ENCODE peak calls at places on chromosomes 13 and 19, in ten cellular contexts. K, D, H, J, B, X, N, V, Q and S are unnamed samples.

GRCh38 chr19:36564391-36564790 is 8.7 kb downstream of the ZNF529 start:
- DNase-seq in K (no peak), D (no peak), H (no peak), J (no peak), B (no peak), X (no peak), N (no peak), V (no peak), Q (no peak), S (no peak)

GRCh38 chr13:96994030-96994848 is at the start of gene OXGR1:
- DNase-seq in K (no peak), D (no peak), H (no peak), J (no peak), B (no peak), X (no peak), N (peak), V (peak), Q (no peak), S (no peak)

GRCh38 chr19:31947436-31947835 is 398.0 kb upstream of the ZNF507 start:
- DNase-seq in K (no peak), D (no peak), H (no peak), J (no peak), B (no peak), X (no peak), N (no peak), V (no peak), Q (no peak), S (no peak)

GRCh38 chr13:85698236-85698635 is 101.0 kb downstream of the SLITRK6 start:
- DNase-seq in K (no peak), D (no peak), H (no peak), J (peak), B (no peak), X (no peak), N (no peak), V (no peak), Q (no peak), S (no peak)

GRCh38 chr13:99734013-99734693 is 232.9 kb downstream of the TM9SF2 start:
- DNase-seq in K (no peak), D (no peak), H (no peak), J (no peak), B (peak), X (no peak), N (no peak), V (no peak), Q (no peak), S (no peak)

GRCh38 chr19:17475541-17476115 is 5.3 kb downstream of the SLC27A1 start:
- DNase-seq in K (peak), D (no peak), H (peak), J (peak), B (no peak), X (peak), N (no peak), V (peak), Q (no peak), S (no peak)

GRCh38 chr13:95929430-95929829 is 123.8 kb downstream of the UGGT2 start:
- DNase-seq in K (no peak), D (no peak), H (no peak), J (no peak), B (no peak), X (no peak), N (no peak), V (no peak), Q (no peak), S (no peak)

GRCh38 chr13:51331354-51331861 is 8.1 kb upstream of the SERPINE3 start:
- DNase-seq in K (no peak), D (no peak), H (no peak), J (no peak), B (no peak), X (no peak), N (no peak), V (no peak), Q (no peak), S (no peak)

GRCh38 chr13:30129411-30129810 is 177.9 kb downstream of the KATNAL1 start:
- DNase-seq in K (no peak), D (no peak), H (no peak), J (no peak), B (no peak), X (no peak), N (no peak), V (no peak), Q (no peak), S (no peak)

GRCh38 chr19:35901854-35902661 is at the start of gene HCST:
- DNase-seq in K (no peak), D (no peak), H (peak), J (peak), B (no peak), X (no peak), N (no peak), V (peak), Q (no peak), S (peak)

GRCh38 chr19:29622191-29623070 is 16.3 kb downstream of the POP4 start:
- DNase-seq in K (no peak), D (no peak), H (no peak), J (no peak), B (no peak), X (no peak), N (no peak), V (no peak), Q (no peak), S (no peak)

GRCh38 chr13:29849731-29850212 is 645 bp downstream of the UBL3 start:
- DNase-seq in K (no peak), D (peak), H (peak), J (peak), B (peak), X (peak), N (peak), V (peak), Q (no peak), S (no peak)

GRCh38 chr19:37218592-37218935 is 550 bp downstream of the ZNF383 start:
- DNase-seq in K (no peak), D (no peak), H (peak), J (peak), B (no peak), X (no peak), N (no peak), V (no peak), Q (peak), S (no peak)

GRCh38 chr19:16036941-16037340 is 39.4 kb upstream of the TPM4 start:
- DNase-seq in K (no peak), D (no peak), H (no peak), J (no peak), B (no peak), X (no peak), N (no peak), V (no peak), Q (no peak), S (no peak)

DNA sequence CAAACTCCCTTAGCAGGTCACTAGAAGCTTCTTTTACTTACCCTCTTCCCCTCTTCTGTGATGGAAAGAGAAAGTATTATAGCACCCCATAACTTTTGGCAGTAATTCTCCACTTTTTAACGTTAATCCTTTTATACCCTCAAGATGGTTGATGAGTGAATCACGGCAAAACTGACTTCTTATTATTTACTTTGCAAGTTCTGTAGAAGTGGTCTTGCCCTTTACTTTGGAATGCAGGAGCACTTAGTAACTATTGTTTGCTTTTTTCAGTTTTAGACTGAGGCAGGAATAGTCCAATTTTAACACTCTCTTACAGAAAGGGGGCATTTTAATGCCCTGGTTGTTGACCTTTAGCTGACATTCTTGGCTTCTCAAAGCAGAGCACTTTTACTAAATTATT is 260.1 kb downstream of the LMO7 start:
- DNase-seq in K (no peak), D (no peak), H (no peak), J (peak), B (no peak), X (no peak), N (no peak), V (no peak), Q (no peak), S (no peak)
- H3K4me3 ChIP-seq in K (no peak), D (no peak), H (no peak), J (no peak), B (no peak), X (no peak), N (no peak), V (no peak), Q (no peak), S (no peak)

DNA sequence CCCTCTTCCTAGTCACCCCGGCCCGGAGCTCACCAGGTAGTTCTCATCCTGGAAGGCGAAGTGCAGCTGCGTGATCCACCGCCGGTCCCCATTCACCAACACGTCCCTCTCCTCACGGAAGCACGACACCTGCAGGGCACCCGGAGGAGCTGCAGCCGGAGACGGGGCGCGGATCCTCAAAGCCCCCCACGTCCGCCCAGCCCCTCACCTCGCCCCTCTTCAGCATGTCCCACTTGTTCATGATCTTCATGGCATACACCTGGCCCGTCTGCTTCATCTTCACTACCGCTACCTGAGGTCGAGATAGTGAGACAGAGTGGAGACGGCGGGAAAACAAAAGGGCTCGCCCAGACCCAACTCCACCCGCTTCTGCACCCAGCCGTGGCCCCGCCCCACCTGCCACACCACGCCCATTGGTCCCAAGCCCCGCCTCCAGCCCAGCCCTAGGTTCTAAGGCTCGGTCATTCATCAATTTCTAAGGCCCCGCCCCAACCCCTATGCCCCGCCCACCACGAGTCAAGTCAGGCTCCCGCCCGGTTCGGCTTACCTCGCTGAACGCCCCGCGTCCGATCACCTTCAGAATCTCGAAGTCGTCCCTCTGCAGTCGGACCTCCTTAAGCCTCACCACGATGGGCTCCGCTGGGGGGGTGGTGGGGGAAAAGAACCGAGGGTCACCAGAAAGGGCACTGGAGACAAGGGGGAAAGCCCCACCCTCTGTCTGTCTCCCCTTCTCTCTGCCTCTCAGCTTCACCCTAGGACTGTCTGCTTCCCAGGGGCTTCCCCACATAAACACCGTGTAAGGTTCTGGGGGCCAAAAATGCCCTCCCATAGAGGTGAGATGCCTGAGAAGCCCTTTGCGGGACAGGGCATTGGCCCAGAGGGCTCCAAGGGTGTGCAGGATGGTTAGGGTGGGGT is 2.8 kb downstream of the DMPK start:
- DNase-seq in K (peak), D (peak), H (peak), J (no peak), B (peak), X (peak), N (peak), V (peak), Q (no peak), S (peak)
- H3K4me3 ChIP-seq in K (no peak), D (peak), H (peak), J (no peak), B (no peak), X (no peak), N (peak), V (peak), Q (no peak), S (peak)

DNA sequence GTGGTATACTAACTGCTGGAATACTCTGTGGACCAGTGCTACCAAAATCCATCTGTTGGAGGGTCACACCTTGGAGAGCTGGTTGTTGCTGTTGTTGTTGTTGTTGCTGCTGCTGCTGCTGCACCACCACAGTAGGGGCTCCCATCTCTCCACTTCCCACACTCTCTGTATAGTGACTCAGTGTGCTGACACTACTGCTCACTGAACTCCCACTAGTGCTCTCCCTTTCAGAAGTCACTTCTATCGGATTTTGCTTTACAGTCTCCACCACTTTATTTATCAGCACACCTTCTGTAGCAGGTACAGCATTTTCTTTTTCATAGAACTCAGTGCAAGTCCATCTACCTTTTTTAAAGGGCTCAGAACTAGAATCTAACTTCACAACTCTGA is 1.7 kb downstream of the TSC22D1 start:
- DNase-seq in K (no peak), D (no peak), H (no peak), J (peak), B (no peak), X (no peak), N (no peak), V (no peak), Q (no peak), S (no peak)
- H3K4me3 ChIP-seq in K (no peak), D (peak), H (peak), J (peak), B (no peak), X (no peak), N (no peak), V (no peak), Q (peak), S (no peak)

GRCh38 chr19:2064395-2064787 is 13.3 kb upstream of the MKNK2 start:
- DNase-seq in K (no peak), D (no peak), H (no peak), J (no peak), B (no peak), X (peak), N (no peak), V (no peak), Q (no peak), S (no peak)
- H3K4me3 ChIP-seq in K (no peak), D (no peak), H (no peak), J (no peak), B (no peak), X (no peak), N (no peak), V (peak), Q (no peak), S (no peak)

DNA sequence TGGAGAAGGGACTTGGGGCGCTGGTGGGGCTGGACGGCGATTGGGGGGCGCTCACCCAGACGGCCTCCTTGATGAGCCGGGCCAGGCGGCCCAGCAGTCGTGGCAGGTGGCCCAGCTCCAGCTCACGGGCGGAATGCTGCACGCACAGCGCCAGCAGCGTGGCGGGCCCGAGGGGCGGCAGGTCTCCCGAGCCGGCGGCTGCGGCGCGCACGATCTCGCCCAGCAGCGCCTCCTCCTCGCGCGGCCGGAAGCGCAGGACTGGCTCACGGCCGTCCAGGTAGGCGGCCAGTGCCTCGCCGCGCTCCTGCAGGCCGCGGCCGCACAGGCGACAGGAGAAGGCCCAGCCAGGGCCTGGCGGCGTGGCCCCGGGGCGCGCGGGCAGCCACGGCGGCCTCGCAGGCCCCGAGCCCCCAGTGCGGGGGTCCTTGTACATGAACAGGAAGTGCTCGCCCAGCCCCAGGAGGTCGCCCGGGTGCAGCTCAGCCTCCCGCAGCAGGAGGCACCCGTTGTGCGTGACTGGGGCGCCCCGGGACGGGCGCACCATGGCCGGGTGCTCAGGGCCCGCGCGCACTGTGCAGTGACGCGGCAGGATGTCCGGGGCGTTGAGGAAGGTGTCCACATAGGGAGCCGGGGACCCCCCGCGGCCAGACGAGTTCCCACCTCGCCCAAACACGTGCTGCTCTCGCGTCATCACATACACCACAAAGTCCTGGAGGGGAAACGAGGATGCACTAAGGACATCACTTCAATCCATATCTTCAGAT is 9.5 kb upstream of the MAMSTR start:
- DNase-seq in K (no peak), D (no peak), H (no peak), J (no peak), B (no peak), X (no peak), N (no peak), V (no peak), Q (no peak), S (no peak)
- H3K4me3 ChIP-seq in K (no peak), D (peak), H (no peak), J (no peak), B (no peak), X (no peak), N (no peak), V (peak), Q (no peak), S (no peak)

DNA sequence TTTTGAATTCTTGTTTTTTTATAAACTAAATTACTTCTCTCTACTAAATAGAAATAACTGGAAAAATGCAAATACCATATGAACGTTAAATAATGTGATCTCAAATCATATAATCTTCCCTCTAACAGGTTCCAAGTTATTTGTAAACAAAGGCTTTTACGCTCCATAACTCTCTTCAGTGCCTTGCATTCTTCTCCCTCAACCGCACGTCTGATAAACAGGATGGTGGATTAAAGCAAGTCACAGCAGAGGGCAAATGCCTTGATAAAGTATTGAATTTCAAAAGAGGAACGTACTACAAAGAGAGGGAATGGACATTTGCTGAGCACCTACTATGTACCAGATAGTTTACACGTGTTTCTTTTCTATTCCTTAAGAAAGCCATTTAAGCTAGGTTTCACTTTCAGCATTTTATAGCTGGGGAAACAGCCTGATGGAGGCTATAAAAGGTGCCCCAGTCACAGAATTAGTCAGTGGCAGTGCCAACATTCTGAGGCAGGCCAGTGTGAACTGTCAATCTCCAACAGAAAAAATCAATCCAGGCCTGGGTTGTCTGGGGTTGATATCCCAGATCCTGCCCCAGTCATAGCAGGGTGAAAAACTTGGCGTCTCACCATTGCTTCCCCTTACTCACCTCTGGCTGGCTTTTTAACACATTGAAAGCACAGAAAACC is 15.8 kb downstream of the MRPS31 start:
- DNase-seq in K (no peak), D (no peak), H (no peak), J (no peak), B (no peak), X (no peak), N (peak), V (no peak), Q (no peak), S (no peak)
- H3K4me3 ChIP-seq in K (no peak), D (no peak), H (no peak), J (no peak), B (no peak), X (no peak), N (no peak), V (no peak), Q (no peak), S (no peak)